ENCODE peak calls at places on chromosomes 5 and 9, in eight cellular contexts. U, O, I, A, W, P, R and H are unnamed samples.
A peak's percentile ranks its signal among the peaks of the same experiment; 100 is the strongest.

GRCh38 chr5:115394531-115394930 is 98.1 kb upstream of the CCDC112 start:
- DNase-seq in U (no peak), O (no peak), I (no peak), A (no peak), W (no peak), P (no peak), R (no peak), H (no peak)

GRCh38 chr9:6557883-6558282 is 87.6 kb downstream of the GLDC start:
- DNase-seq in U (no peak), O (no peak), I (no peak), A (no peak), W (no peak), P (no peak), R (no peak), H (no peak)

GRCh38 chr9:115733736-115734135 is 419.9 kb upstream of the PAPPA start:
- DNase-seq in U (no peak), O (no peak), I (no peak), A (no peak), W (no peak), P (no peak), R (no peak), H (no peak)

GRCh38 chr9:34982352-34982751 is 7.2 kb upstream of the DNAJB5 start:
- DNase-seq in U (no peak), O (no peak), I (no peak), A (no peak), W (no peak), P (no peak), R (no peak), H (no peak)

GRCh38 chr5:101036778-101037177 is 133.7 kb upstream of the ST8SIA4 start:
- DNase-seq in U (no peak), O (no peak), I (no peak), A (no peak), W (no peak), P (no peak), R (no peak), H (no peak)

GRCh38 chr9:4306066-4306787 is 6.4 kb upstream of the GLIS3 start:
- DNase-seq in U (peak; percentile 42), O (no peak), I (no peak), A (no peak), W (no peak), P (peak; percentile 46), R (no peak), H (no peak)

GRCh38 chr9:7042124-7042523 is 284.4 kb downstream of the KDM4C start:
- DNase-seq in U (no peak), O (no peak), I (no peak), A (no peak), W (no peak), P (no peak), R (no peak), H (no peak)

GRCh38 chr5:169100735-169101075 is 200.2 kb downstream of the SLIT3 start:
- DNase-seq in U (no peak), O (no peak), I (no peak), A (no peak), W (no peak), P (peak; percentile 94), R (no peak), H (no peak)

GRCh38 chr9:99235874-99236627 is 14.0 kb downstream of the SEC61B start:
- DNase-seq in U (no peak), O (no peak), I (no peak), A (peak; percentile 94), W (no peak), P (no peak), R (peak; percentile 94), H (no peak)

GRCh38 chr9:12719431-12719830 is 26.2 kb downstream of the TYRP1 start:
- DNase-seq in U (no peak), O (no peak), I (no peak), A (peak; percentile 4), W (no peak), P (peak; percentile 23), R (no peak), H (no peak)

GRCh38 chr5:137622850-137623249 is 113.0 kb downstream of the KLHL3 start:
- DNase-seq in U (no peak), O (no peak), I (peak; percentile 72), A (no peak), W (no peak), P (no peak), R (peak; percentile 33), H (no peak)